ENCODE peak calls at places on chromosomes 7 and 10, in eight cellular contexts. D is GOT3; U is HCEC 1CT; R is astrocyte; X is stimulated activated naive CD8-positive, alpha-beta T cell treated with anti-CD3 and anti-CD28 coated beads, Interleukin-15, Interleukin-2, amounts not matched to agents 100 U/mL and 50 U/mL, for 24 hours; P is T-helper 2 cell; Q is stimulated activated CD8-positive, alpha-beta memory T cell treated with anti-CD3 and anti-CD28 coated beads, Interleukin-4, amount 100 ng/mL, for 48 hours; L is cardiac muscle cell. C is an unnamed sample.
A peak's percentile ranks its signal among the peaks of the same experiment; 100 is the strongest.

GRCh38 chr10:31320179-31320597 is 1.2 kb downstream of the ZEB1 start:
- DNase-seq in R (peak; percentile 33), P (peak; percentile 45), U (no peak), X (peak; percentile 61), D (no peak), Q (peak; percentile 66), L (peak; percentile 50), C (peak; percentile 43)

GRCh38 chr10:6361869-6362268 is 159.1 kb downstream of the PFKFB3 start:
- DNase-seq in L (no peak), X (no peak), D (no peak), P (no peak), Q (no peak), U (no peak), R (no peak), C (no peak)

GRCh38 chr7:89129600-89130375 is 334.3 kb upstream of the TEX47 start:
- DNase-seq in Q (no peak), L (no peak), P (no peak), D (no peak), U (no peak), R (no peak), X (no peak), C (no peak)

GRCh38 chr7:107874605-107875446 is 16.2 kb upstream of the DLD start:
- DNase-seq in X (peak; percentile 39), D (no peak), P (peak; percentile 35), R (peak; percentile 32), U (peak; percentile 61), Q (peak; percentile 43), L (peak; percentile 80), C (no peak)

GRCh38 chr7:77388055-77388454 is 28.1 kb downstream of the GSAP start:
- DNase-seq in P (no peak), D (no peak), L (no peak), Q (no peak), U (no peak), X (no peak), R (no peak), C (no peak)

GRCh38 chr10:68105820-68106219 is 3.5 kb upstream of the MYPN start:
- DNase-seq in R (peak; percentile 58), X (no peak), P (no peak), U (peak; percentile 81), L (peak; percentile 18), Q (no peak), D (no peak), C (no peak)

GRCh38 chr10:76285012-76285411 is 853.6 kb downstream of the LRMDA start:
- DNase-seq in R (peak; percentile 93), P (no peak), L (peak; percentile 72), D (no peak), X (no peak), U (peak; percentile 84), Q (no peak), C (no peak)

GRCh38 chr7:5207131-5207530 is 17.1 kb downstream of the WIPI2 start:
- DNase-seq in Q (no peak), P (no peak), R (no peak), L (peak; percentile 22), U (no peak), D (no peak), X (no peak), C (no peak)

GRCh38 chr7:24660541-24660940 is 87.3 kb downstream of the PALS2 start:
- DNase-seq in P (no peak), U (peak; percentile 55), Q (no peak), X (no peak), R (peak; percentile 34), D (no peak), L (peak; percentile 88), C (no peak)

GRCh38 chr7:151671514-151671913 is 151.8 kb upstream of the RHEB start:
- DNase-seq in X (no peak), R (peak; percentile 31), P (no peak), D (no peak), L (no peak), Q (no peak), U (no peak), C (no peak)

GRCh38 chr7:27156508-27156898 is at the start of gene HOXA7:
- DNase-seq in R (no peak), P (no peak), Q (no peak), U (peak; percentile 82), D (no peak), L (no peak), X (no peak), C (no peak)

GRCh38 chr7:30992414-30992813 is 28.7 kb downstream of the GHRHR start:
- DNase-seq in P (no peak), X (no peak), U (no peak), D (no peak), L (no peak), R (no peak), Q (no peak), C (no peak)

GRCh38 chr7:82760831-82761230 is 317.3 kb upstream of the CACNA2D1 start:
- DNase-seq in R (peak; percentile 31), P (no peak), L (no peak), U (no peak), X (no peak), D (no peak), Q (no peak), C (no peak)

GRCh38 chr7:144842377-144842851 is 6.6 kb upstream of the TPK1 start:
- DNase-seq in L (peak; percentile 72), D (no peak), P (no peak), Q (peak; percentile 49), X (peak; percentile 34), U (no peak), R (no peak), C (no peak)

GRCh38 chr7:353746-354325 is 63.9 kb downstream of the FOXL3 start:
- DNase-seq in X (no peak), L (no peak), D (no peak), U (no peak), Q (no peak), R (peak; percentile 62), P (no peak), C (no peak)

GRCh38 chr7:75658369-75658768 is 80.4 kb downstream of the HIP1 start:
- DNase-seq in R (no peak), D (no peak), L (no peak), P (no peak), U (no peak), X (no peak), Q (no peak), C (no peak)

GRCh38 chr7:90706067-90706716 is 110.1 kb downstream of the CDK14 start:
- DNase-seq in U (no peak), D (no peak), X (no peak), Q (no peak), L (no peak), P (no peak), R (peak; percentile 41), C (no peak)

GRCh38 chr7:15399446-15399845 is 162.4 kb downstream of the AGMO start:
- DNase-seq in D (no peak), X (no peak), U (peak; percentile 9), Q (no peak), L (peak; percentile 6), R (no peak), P (no peak), C (no peak)

GRCh38 chr7:29989257-29989995 is at the start of gene SCRN1:
- DNase-seq in P (peak; percentile 23), L (no peak), X (peak; percentile 32), Q (peak; percentile 31), D (no peak), R (no peak), U (peak; percentile 27), C (peak; percentile 73)

C was measured in glutamatergic neuron.